ENCODE peak calls at places on chromosome 21, in six cellular contexts. One of them, this sample, is unnamed.

GRCh38 chr21:45388611-45389296 is 16.2 kb upstream of the COL18A1 start:
- DNase-seq in tibial nerve: no peak
- DNase-seq in body of pancreas: no peak
- DNase-seq in HL-60: no peak
- DNase-seq in heart right ventricle: no peak
- DNase-seq in pancreas: no peak
- DNase-seq in this sample: no peak

GRCh38 chr21:45050786-45051489 is 23.4 kb upstream of the ADARB1 start:
- DNase-seq in tibial nerve: no peak
- DNase-seq in body of pancreas: no peak
- DNase-seq in HL-60: no peak
- DNase-seq in heart right ventricle: no peak
- DNase-seq in pancreas: no peak
- DNase-seq in this sample: no peak

GRCh38 chr21:29961291-29962027 is 21.7 kb upstream of the GRIK1 start:
- DNase-seq in tibial nerve: no peak
- DNase-seq in body of pancreas: no peak
- DNase-seq in HL-60: no peak
- DNase-seq in heart right ventricle: peak
- DNase-seq in pancreas: no peak
- DNase-seq in this sample: no peak

GRCh38 chr21:40447016-40447415 is 399.9 kb downstream of the DSCAM start:
- DNase-seq in tibial nerve: no peak
- DNase-seq in body of pancreas: no peak
- DNase-seq in HL-60: no peak
- DNase-seq in heart right ventricle: no peak
- DNase-seq in pancreas: no peak
- DNase-seq in this sample: no peak

GRCh38 chr21:40386301-40386911 is 460.6 kb downstream of the DSCAM start:
- DNase-seq in tibial nerve: peak
- DNase-seq in body of pancreas: peak
- DNase-seq in HL-60: no peak
- DNase-seq in heart right ventricle: peak
- DNase-seq in pancreas: peak
- DNase-seq in this sample: no peak

GRCh38 chr21:43884012-43884860 is 19.2 kb downstream of the AGPAT3 start:
- DNase-seq in tibial nerve: no peak
- DNase-seq in body of pancreas: peak
- DNase-seq in HL-60: peak
- DNase-seq in heart right ventricle: no peak
- DNase-seq in pancreas: peak
- DNase-seq in this sample: no peak

GRCh38 chr21:45322960-45323461 is 35.3 kb upstream of the POFUT2 start:
- DNase-seq in tibial nerve: no peak
- DNase-seq in body of pancreas: peak
- DNase-seq in HL-60: no peak
- DNase-seq in heart right ventricle: peak
- DNase-seq in pancreas: peak
- DNase-seq in this sample: peak

GRCh38 chr21:41294548-41295231 is 21.9 kb upstream of the FAM3B start:
- DNase-seq in tibial nerve: no peak
- DNase-seq in body of pancreas: no peak
- DNase-seq in HL-60: no peak
- DNase-seq in heart right ventricle: no peak
- DNase-seq in pancreas: no peak
- DNase-seq in this sample: no peak

GRCh38 chr21:42863504-42863870 is 15.9 kb downstream of the WDR4 start:
- DNase-seq in tibial nerve: no peak
- DNase-seq in body of pancreas: peak
- DNase-seq in HL-60: no peak
- DNase-seq in heart right ventricle: no peak
- DNase-seq in pancreas: no peak
- DNase-seq in this sample: no peak

GRCh38 chr21:19844334-19844733 is 1153.9 kb upstream of the NCAM2 start:
- DNase-seq in tibial nerve: no peak
- DNase-seq in body of pancreas: no peak
- DNase-seq in HL-60: no peak
- DNase-seq in heart right ventricle: no peak
- DNase-seq in pancreas: no peak
- DNase-seq in this sample: no peak

GRCh38 chr21:17451364-17451869 is 61.4 kb upstream of the CXADR start:
- DNase-seq in tibial nerve: no peak
- DNase-seq in body of pancreas: peak
- DNase-seq in HL-60: peak
- DNase-seq in heart right ventricle: no peak
- DNase-seq in pancreas: no peak
- DNase-seq in this sample: no peak

GRCh38 chr21:39030127-39030884 is 152.9 kb downstream of the PSMG1 start:
- DNase-seq in tibial nerve: no peak
- DNase-seq in body of pancreas: no peak
- DNase-seq in HL-60: no peak
- DNase-seq in heart right ventricle: no peak
- DNase-seq in pancreas: no peak
- DNase-seq in this sample: no peak

GRCh38 chr21:20308586-20308985 is 689.6 kb upstream of the NCAM2 start:
- DNase-seq in tibial nerve: no peak
- DNase-seq in body of pancreas: no peak
- DNase-seq in HL-60: peak
- DNase-seq in heart right ventricle: no peak
- DNase-seq in pancreas: no peak
- DNase-seq in this sample: no peak

GRCh38 chr21:40445349-40445921 is 401.5 kb downstream of the DSCAM start:
- DNase-seq in tibial nerve: no peak
- DNase-seq in body of pancreas: no peak
- DNase-seq in HL-60: no peak
- DNase-seq in heart right ventricle: no peak
- DNase-seq in pancreas: no peak
- DNase-seq in this sample: no peak

GRCh38 chr21:27693376-27693775 is 726.5 kb upstream of the ADAMTS5 start:
- DNase-seq in tibial nerve: no peak
- DNase-seq in body of pancreas: no peak
- DNase-seq in HL-60: no peak
- DNase-seq in heart right ventricle: no peak
- DNase-seq in pancreas: no peak
- DNase-seq in this sample: no peak

GRCh38 chr21:41520560-41521442 is 12.8 kb upstream of the TMPRSS2 start:
- DNase-seq in tibial nerve: no peak
- DNase-seq in body of pancreas: no peak
- DNase-seq in HL-60: no peak
- DNase-seq in heart right ventricle: no peak
- DNase-seq in pancreas: no peak
- DNase-seq in this sample: no peak

GRCh38 chr21:42941696-42942085 is 16.3 kb upstream of the ERVH48-1 start:
- DNase-seq in tibial nerve: no peak
- DNase-seq in body of pancreas: no peak
- DNase-seq in HL-60: no peak
- DNase-seq in heart right ventricle: no peak
- DNase-seq in pancreas: no peak
- DNase-seq in this sample: no peak

GRCh38 chr21:45228171-45228641 is 59.5 kb downstream of the POFUT2 start:
- DNase-seq in tibial nerve: no peak
- DNase-seq in body of pancreas: peak
- DNase-seq in HL-60: no peak
- DNase-seq in heart right ventricle: no peak
- DNase-seq in pancreas: no peak
- DNase-seq in this sample: no peak

GRCh38 chr21:36769051-36769867 is 70.3 kb downstream of the SIM2 start:
- DNase-seq in tibial nerve: no peak
- DNase-seq in body of pancreas: no peak
- DNase-seq in HL-60: no peak
- DNase-seq in heart right ventricle: no peak
- DNase-seq in pancreas: no peak
- DNase-seq in this sample: no peak

GRCh38 chr21:42289926-42290325 is 25.3 kb downstream of the TFF3 start:
- DNase-seq in tibial nerve: peak
- DNase-seq in body of pancreas: peak
- DNase-seq in HL-60: peak
- DNase-seq in heart right ventricle: no peak
- DNase-seq in pancreas: no peak
- DNase-seq in this sample: no peak

GRCh38 chr21:41012425-41012824 is 155.5 kb upstream of the BACE2 start:
- DNase-seq in tibial nerve: no peak
- DNase-seq in body of pancreas: no peak
- DNase-seq in HL-60: no peak
- DNase-seq in heart right ventricle: no peak
- DNase-seq in pancreas: no peak
- DNase-seq in this sample: no peak

GRCh38 chr21:37204580-37204979 is 62.6 kb downstream of the VPS26C start:
- DNase-seq in tibial nerve: no peak
- DNase-seq in body of pancreas: no peak
- DNase-seq in HL-60: no peak
- DNase-seq in heart right ventricle: no peak
- DNase-seq in pancreas: no peak
- DNase-seq in this sample: no peak

GRCh38 chr21:37751268-37751975 is 164.8 kb downstream of the KCNJ6 start:
- DNase-seq in tibial nerve: no peak
- DNase-seq in body of pancreas: no peak
- DNase-seq in HL-60: no peak
- DNase-seq in heart right ventricle: no peak
- DNase-seq in pancreas: no peak
- DNase-seq in this sample: no peak

GRCh38 chr21:33461538-33462250 is 18.1 kb downstream of the TMEM50B start:
- DNase-seq in tibial nerve: no peak
- DNase-seq in body of pancreas: no peak
- DNase-seq in HL-60: no peak
- DNase-seq in heart right ventricle: no peak
- DNase-seq in pancreas: no peak
- DNase-seq in this sample: no peak

GRCh38 chr21:29064850-29065481 is 8.5 kb downstream of the CCT8 start:
- DNase-seq in tibial nerve: no peak
- DNase-seq in body of pancreas: no peak
- DNase-seq in HL-60: peak
- DNase-seq in heart right ventricle: no peak
- DNase-seq in pancreas: no peak
- DNase-seq in this sample: no peak

GRCh38 chr21:17925900-17926299 is 106.7 kb upstream of the C21orf91 start:
- DNase-seq in tibial nerve: no peak
- DNase-seq in body of pancreas: no peak
- DNase-seq in HL-60: no peak
- DNase-seq in heart right ventricle: no peak
- DNase-seq in pancreas: no peak
- DNase-seq in this sample: no peak

GRCh38 chr21:36082140-36082742 is 12.4 kb downstream of the CBR1 start:
- DNase-seq in tibial nerve: no peak
- DNase-seq in body of pancreas: no peak
- DNase-seq in HL-60: no peak
- DNase-seq in heart right ventricle: no peak
- DNase-seq in pancreas: no peak
- DNase-seq in this sample: no peak

GRCh38 chr21:36415375-36415774 is 30.2 kb downstream of the CHAF1B start:
- DNase-seq in tibial nerve: no peak
- DNase-seq in body of pancreas: no peak
- DNase-seq in HL-60: no peak
- DNase-seq in heart right ventricle: no peak
- DNase-seq in pancreas: no peak
- DNase-seq in this sample: no peak

GRCh38 chr21:34552324-34553198 is 40.6 kb upstream of the KCNE1 start:
- DNase-seq in tibial nerve: no peak
- DNase-seq in body of pancreas: no peak
- DNase-seq in HL-60: no peak
- DNase-seq in heart right ventricle: no peak
- DNase-seq in pancreas: no peak
- DNase-seq in this sample: no peak

GRCh38 chr21:34557261-34557660 is 45.3 kb upstream of the KCNE1 start:
- DNase-seq in tibial nerve: no peak
- DNase-seq in body of pancreas: no peak
- DNase-seq in HL-60: no peak
- DNase-seq in heart right ventricle: no peak
- DNase-seq in pancreas: no peak
- DNase-seq in this sample: no peak

GRCh38 chr21:34554227-34554626 is 42.2 kb upstream of the KCNE1 start:
- DNase-seq in tibial nerve: no peak
- DNase-seq in body of pancreas: no peak
- DNase-seq in HL-60: no peak
- DNase-seq in heart right ventricle: no peak
- DNase-seq in pancreas: no peak
- DNase-seq in this sample: no peak

GRCh38 chr21:34550400-34550799 is 38.4 kb upstream of the KCNE1 start:
- DNase-seq in tibial nerve: no peak
- DNase-seq in body of pancreas: no peak
- DNase-seq in HL-60: no peak
- DNase-seq in heart right ventricle: no peak
- DNase-seq in pancreas: no peak
- DNase-seq in this sample: no peak

GRCh38 chr21:34553199-34553952 is 41.4 kb upstream of the KCNE1 start:
- DNase-seq in tibial nerve: no peak
- DNase-seq in body of pancreas: no peak
- DNase-seq in HL-60: no peak
- DNase-seq in heart right ventricle: no peak
- DNase-seq in pancreas: no peak
- DNase-seq in this sample: no peak
- H3K4me3 ChIP-seq in tibial nerve: no peak
- H3K4me3 ChIP-seq in body of pancreas: no peak
- H3K4me3 ChIP-seq in HL-60: no peak
- H3K4me3 ChIP-seq in heart right ventricle: no peak
- H3K4me3 ChIP-seq in pancreas: no peak
- H3K4me3 ChIP-seq in this sample: no peak

DNA sequence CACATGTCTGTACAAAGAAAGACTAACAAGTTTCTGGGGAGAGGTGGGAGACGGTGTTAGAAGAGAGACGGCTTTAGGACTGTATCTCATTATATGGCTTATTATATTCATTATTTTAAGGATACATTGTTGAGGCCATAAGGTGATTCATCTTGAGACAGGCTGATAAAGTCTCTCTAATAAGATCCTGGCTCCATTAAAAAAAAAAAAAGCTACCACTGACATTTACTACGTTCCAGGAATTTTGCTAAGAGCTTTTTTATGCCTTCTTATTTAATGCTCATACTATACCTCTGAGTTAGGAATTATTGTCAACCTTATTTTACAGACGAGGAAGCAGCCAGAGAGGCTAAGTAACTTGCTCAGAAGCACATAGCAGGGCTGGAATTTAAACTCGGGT is 173.7 kb downstream of the GABPA start:
- DNase-seq in tibial nerve: no peak
- DNase-seq in body of pancreas: no peak
- DNase-seq in HL-60: no peak
- DNase-seq in heart right ventricle: no peak
- DNase-seq in pancreas: no peak
- DNase-seq in this sample: no peak
- H3K27ac ChIP-seq in tibial nerve: no peak
- H3K27ac ChIP-seq in body of pancreas: no peak
- H3K27ac ChIP-seq in HL-60: no peak
- H3K27ac ChIP-seq in heart right ventricle: no peak
- H3K27ac ChIP-seq in pancreas: no peak
- H3K27ac ChIP-seq in this sample: no peak

GRCh38 chr21:46552274-46552673 is 52.6 kb downstream of the S100B start:
- DNase-seq in tibial nerve: no peak
- DNase-seq in body of pancreas: peak
- DNase-seq in HL-60: peak
- DNase-seq in heart right ventricle: no peak
- DNase-seq in pancreas: no peak
- DNase-seq in this sample: no peak
- H3K4me3 ChIP-seq in tibial nerve: no peak
- H3K4me3 ChIP-seq in body of pancreas: no peak
- H3K4me3 ChIP-seq in HL-60: no peak
- H3K4me3 ChIP-seq in heart right ventricle: peak
- H3K4me3 ChIP-seq in pancreas: no peak
- H3K4me3 ChIP-seq in this sample: no peak

GRCh38 chr21:15928196-15928595 is 198.4 kb downstream of the USP25 start:
- DNase-seq in tibial nerve: no peak
- DNase-seq in body of pancreas: no peak
- DNase-seq in HL-60: no peak
- DNase-seq in heart right ventricle: no peak
- DNase-seq in pancreas: no peak
- DNase-seq in this sample: peak
- H3K27ac ChIP-seq in tibial nerve: no peak
- H3K27ac ChIP-seq in body of pancreas: no peak
- H3K27ac ChIP-seq in HL-60: no peak
- H3K27ac ChIP-seq in heart right ventricle: no peak
- H3K27ac ChIP-seq in pancreas: no peak
- H3K27ac ChIP-seq in this sample: no peak

This sample was measured in coronary artery.